ENCODE peak calls at places on chromosome 16, in four cellular contexts. S is lung, P is hypothalamus, G is T follicular helper cell. V is an unnamed sample.

GRCh38 chr16:73058221-73058615 is 10.3 kb upstream of the ZFHX3 start:
- DNase-seq in G (no peak), P (no peak), S (no peak), V (no peak)

GRCh38 chr16:70746708-70747424 is 54.1 kb downstream of the VAC14 start:
- DNase-seq in S (peak), G (no peak), P (no peak), V (no peak)

GRCh38 chr16:12874135-12874534 is 27.3 kb upstream of the SHISA9 start:
- DNase-seq in G (no peak), S (no peak), P (no peak), V (no peak)

GRCh38 chr16:1708768-1709180 is 2.8 kb downstream of the MAPK8IP3 start:
- DNase-seq in S (no peak), G (no peak), P (no peak), V (peak)

GRCh38 chr16:86494039-86494564 is 16.2 kb upstream of the FOXF1 start:
- DNase-seq in P (no peak), G (no peak), S (no peak), V (no peak)

GRCh38 chr16:69618307-69618706 is 52.5 kb downstream of the NFAT5 start:
- DNase-seq in S (no peak), G (no peak), P (no peak), V (no peak)

GRCh38 chr16:507996-508395 is 19.5 kb upstream of the CAPN15 start:
- DNase-seq in G (no peak), S (no peak), P (no peak), V (no peak)

GRCh38 chr16:67666538-67667433 is at the start of the genes C16orf86 and ENKD1:
- DNase-seq in G (peak), S (peak), P (peak), V (peak)

GRCh38 chr16:51666821-51667220 is 515.8 kb upstream of the SALL1 start:
- DNase-seq in S (no peak), P (no peak), G (no peak), V (no peak)

GRCh38 chr16:27779719-27780161 is 229.8 kb downstream of the KATNIP start:
- DNase-seq in G (no peak), P (no peak), S (peak), V (no peak)

GRCh38 chr16:11610121-11610505 is 23.4 kb upstream of the LITAF start:
- DNase-seq in S (no peak), G (no peak), P (no peak), V (no peak)

GRCh38 chr16:14418795-14419225 is 211.2 kb downstream of the PARN start:
- DNase-seq in G (no peak), S (no peak), P (no peak), V (no peak)

GRCh38 chr16:19094542-19095365 is 19.0 kb upstream of the ITPRIPL2 start:
- DNase-seq in S (no peak), P (no peak), G (no peak), V (no peak)

GRCh38 chr16:89749637-89750036 is 28.3 kb downstream of the ZNF276 start:
- DNase-seq in S (peak), G (no peak), P (no peak), V (no peak)

GRCh38 chr16:85757341-85757822 is 6.5 kb upstream of the C16orf74 start:
- DNase-seq in S (no peak), G (no peak), P (no peak), V (no peak)

GRCh38 chr16:81697321-81697885 is 81.7 kb upstream of the PLCG2 start:
- DNase-seq in S (no peak), G (no peak), P (no peak), V (no peak)

GRCh38 chr16:1884155-1884760 is 12.3 kb upstream of the MEIOB start:
- DNase-seq in S (no peak), G (no peak), P (no peak), V (no peak)

GRCh38 chr16:55275869-55276268 is 48.1 kb upstream of the IRX6 start:
- DNase-seq in G (no peak), S (peak), P (no peak), V (no peak)

GRCh38 chr16:71965223-71965622 is 35.0 kb downstream of the PKD1L3 start:
- DNase-seq in P (no peak), S (no peak), G (no peak), V (no peak)